ENCODE peak calls at places on chromosome 19, in six cellular contexts. T is H1, G is HCT116, K is GM12878, O is K562, A is HepG2. P is an unnamed sample.

GRCh38 chr19:10079031-10079453 is 7.1 kb upstream of the SHFL start:
- DNase-seq in T (no peak), G (no peak), K (no peak), O (no peak), A (peak; percentile 58), P (no peak)

GRCh38 chr19:281992-282391 is 9.2 kb downstream of the PLPP2 start:
- DNase-seq in T (no peak), G (no peak), K (no peak), O (no peak), A (no peak), P (no peak)

GRCh38 chr19:2011169-2011568 is 4.3 kb downstream of the BTBD2 start:
- DNase-seq in T (no peak), G (no peak), K (no peak), O (no peak), A (no peak), P (no peak)

GRCh38 chr19:1132625-1133383 is 29.0 kb downstream of the GPX4 start:
- DNase-seq in T (no peak), G (no peak), K (no peak), O (no peak), A (no peak), P (no peak)

GRCh38 chr19:58217069-58217481 is 11.6 kb upstream of the ZNF544 start:
- DNase-seq in T (no peak), G (no peak), K (no peak), O (no peak), A (no peak), P (no peak)

GRCh38 chr19:18417250-18418033 is 1.8 kb upstream of the SSBP4 start:
- DNase-seq in T (no peak), G (no peak), K (no peak), O (peak; percentile 90), A (peak; percentile 63), P (no peak)

GRCh38 chr19:5090780-5091575 is 122.1 kb downstream of the KDM4B start:
- DNase-seq in T (no peak), G (no peak), K (no peak), O (peak; percentile 95), A (no peak), P (no peak)

GRCh38 chr19:29835447-29835846 is 23.7 kb downstream of the CCNE1 start:
- DNase-seq in T (no peak), G (no peak), K (no peak), O (no peak), A (no peak), P (no peak)

GRCh38 chr19:41541990-41542584 is 33.9 kb upstream of the CEACAM21 start:
- DNase-seq in T (no peak), G (peak; percentile 36), K (no peak), O (peak; percentile 47), A (peak; percentile 31), P (peak; percentile 23)

GRCh38 chr19:1237754-1238372 is at the start of gene CBARP:
- DNase-seq in T (no peak), G (no peak), K (no peak), O (peak; percentile 72), A (no peak), P (no peak)

GRCh38 chr19:51565583-51565982 is 5.5 kb upstream of the ZNF175 start:
- DNase-seq in T (no peak), G (no peak), K (no peak), O (no peak), A (no peak), P (no peak)

GRCh38 chr19:49574206-49574755 is 6.1 kb downstream of the NOSIP start:
- DNase-seq in T (no peak), G (no peak), K (no peak), O (no peak), A (no peak), P (no peak)

GRCh38 chr19:2578911-2579677 is 103.2 kb downstream of the GADD45B start:
- DNase-seq in T (peak; percentile 76), G (peak; percentile 78), K (no peak), O (peak; percentile 75), A (peak; percentile 90), P (peak; percentile 90)

GRCh38 chr19:5434970-5435641 is 20.1 kb upstream of the ZNRF4 start:
- DNase-seq in T (no peak), G (peak; percentile 74), K (no peak), O (peak; percentile 83), A (peak; percentile 42), P (no peak)

GRCh38 chr19:2282062-2282861 is at the start of gene PEAK3:
- DNase-seq in T (no peak), G (no peak), K (no peak), O (peak; percentile 68), A (no peak), P (no peak)

GRCh38 chr19:12783226-12783848 is 7.9 kb upstream of the JUNB start:
- DNase-seq in T (no peak), G (no peak), K (no peak), O (no peak), A (no peak), P (no peak)

GRCh38 chr19:10393137-10393536 is 10.2 kb downstream of the CDC37 start:
- DNase-seq in T (no peak), G (no peak), K (no peak), O (no peak), A (no peak), P (no peak)

GRCh38 chr19:13329766-13330165 is 176.5 kb downstream of the CACNA1A start:
- DNase-seq in T (no peak), G (no peak), K (no peak), O (no peak), A (no peak), P (no peak)

GRCh38 chr19:13430790-13431582 is 75.3 kb downstream of the CACNA1A start:
- DNase-seq in T (no peak), G (peak; percentile 51), K (no peak), O (peak; percentile 56), A (peak; percentile 33), P (peak; percentile 50)

GRCh38 chr19:19858751-19859150 is 6.9 kb upstream of the ZNF253 start:
- DNase-seq in T (no peak), G (no peak), K (no peak), O (no peak), A (no peak), P (no peak)

GRCh38 chr19:43306097-43306496 is 36.8 kb upstream of the PSG9 start:
- DNase-seq in T (no peak), G (no peak), K (no peak), O (no peak), A (no peak), P (no peak)

GRCh38 chr19:12314553-12314952 is 18.9 kb downstream of the ZNF563 start:
- DNase-seq in T (no peak), G (no peak), K (no peak), O (no peak), A (peak; percentile 85), P (no peak)

GRCh38 chr19:54106716-54107115 is 4.1 kb downstream of the NDUFA3 start:
- DNase-seq in T (no peak), G (no peak), K (no peak), O (no peak), A (no peak), P (no peak)

GRCh38 chr19:4511300-4512054 is 6.8 kb downstream of the PLIN4 start:
- DNase-seq in T (no peak), G (no peak), K (no peak), O (no peak), A (no peak), P (no peak)

GRCh38 chr19:46886546-46887239 is 25.9 kb downstream of the ARHGAP35 start:
- DNase-seq in T (no peak), G (no peak), K (no peak), O (no peak), A (no peak), P (no peak)

GRCh38 chr19:55692681-55693081 is 17.7 kb downstream of the EPN1 start:
- DNase-seq in T (no peak), G (no peak), K (no peak), O (no peak), A (no peak), P (no peak)

GRCh38 chr19:10110076-10110971 is 1.2 kb upstream of the P2RY11 start:
- DNase-seq in T (no peak), G (no peak), K (no peak), O (no peak), A (no peak), P (no peak)

GRCh38 chr19:35856546-35857149 is at the start of gene KIRREL2:
- DNase-seq in T (no peak), G (no peak), K (no peak), O (no peak), A (no peak), P (no peak)
- TF ChIP-seq YY1 in T (no peak), G (no peak), K (no peak), O (no peak), A (no peak), P (no peak)

GRCh38 chr19:33463194-33463593 is 58.4 kb downstream of the PEPD start:
- DNase-seq in T (no peak), G (no peak), K (no peak), O (no peak), A (no peak), P (no peak)

GRCh38 chr19:33465371-33465770 is 56.2 kb downstream of the PEPD start:
- DNase-seq in T (no peak), G (no peak), K (no peak), O (no peak), A (no peak), P (no peak)

GRCh38 chr19:33465834-33466233 is 55.8 kb downstream of the PEPD start:
- DNase-seq in T (no peak), G (no peak), K (no peak), O (no peak), A (no peak), P (no peak)

GRCh38 chr19:33464010-33464732 is 57.4 kb downstream of the PEPD start:
- DNase-seq in T (no peak), G (no peak), K (no peak), O (no peak), A (no peak), P (no peak)

GRCh38 chr19:33464733-33465115 is 56.9 kb downstream of the PEPD start:
- DNase-seq in T (no peak), G (no peak), K (no peak), O (no peak), A (no peak), P (no peak)
- TF ChIP-seq ZNF274 in T (no peak), G (no peak), K (no peak), O (no peak), A (no peak), P (no peak)

GRCh38 chr19:14577264-14577663 is 5.4 kb upstream of the NDUFB7 start:
- DNase-seq in T (no peak), G (no peak), K (no peak), O (no peak), A (no peak), P (no peak)
- H3K9ac ChIP-seq in T (no peak overlapping the region), G (no peak overlapping the region), K (no peak overlapping the region), O (no peak overlapping the region), A (no peak overlapping the region), P (no peak overlapping the region)

GRCh38 chr19:16703677-16704076 is 16.0 kb upstream of the NWD1 start:
- DNase-seq in T (no peak), G (no peak), K (no peak), O (no peak), A (no peak), P (no peak)

GRCh38 chr19:16702123-16702522 is 17.5 kb upstream of the NWD1 start:
- DNase-seq in T (no peak), G (no peak), K (no peak), O (no peak), A (peak; percentile 10), P (no peak)

DNA sequence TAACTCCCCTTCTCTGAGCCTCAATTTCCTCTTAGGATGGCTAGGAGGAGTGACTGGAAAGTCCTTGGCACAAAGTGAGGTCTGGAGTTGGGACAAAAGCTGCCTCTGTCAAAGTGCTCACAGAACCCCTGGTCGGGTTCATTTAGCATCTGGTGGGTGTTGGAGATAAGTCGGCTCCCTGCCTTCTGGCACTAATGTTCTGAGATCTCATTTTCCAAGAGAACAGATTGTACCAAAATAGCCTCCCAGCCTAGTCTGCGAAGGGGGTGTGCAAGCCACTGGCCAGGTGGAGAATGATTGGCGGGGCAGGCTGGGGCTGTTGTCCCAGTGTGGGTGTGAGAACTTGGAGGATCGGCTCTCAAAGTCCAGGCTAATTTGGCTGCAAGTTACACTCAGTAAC is 20.7 kb upstream of the NWD1 start:
- DNase-seq in T (no peak), G (no peak), K (no peak), O (no peak), A (no peak), P (no peak)
- TF ChIP-seq YY1 in T (no peak), G (no peak), K (no peak), O (no peak), A (no peak), P (no peak)